ENCODE peak calls at places on chromosomes 5 and 9, in six cellular contexts. I is T-helper 9 cell, M is AG08396, D is hypothalamus, B is endothelial cell, O is tibial nerve. E is an unnamed sample.

GRCh38 chr9:34579097-34579818 is 10.3 kb downstream of the CNTFR start:
- DNase-seq in D (no peak), B (no peak), I (no peak), M (no peak), O (no peak), E (no peak)

GRCh38 chr5:151108566-151108965 is 27.7 kb upstream of the TNIP1 start:
- DNase-seq in I (no peak), M (no peak), B (no peak), O (no peak), D (no peak), E (no peak)

GRCh38 chr5:52895070-52895469 is 94.1 kb upstream of the ITGA2 start:
- DNase-seq in I (no peak), D (no peak), O (no peak), B (no peak), M (no peak), E (no peak)

GRCh38 chr5:50564558-50564957 is 101.9 kb upstream of the PARP8 start:
- DNase-seq in B (no peak), O (no peak), D (no peak), I (no peak), M (no peak), E (no peak)

GRCh38 chr9:70696694-70697335 is 282.4 kb upstream of the KLF9 start:
- DNase-seq in I (no peak), M (no peak), B (no peak), O (no peak), D (no peak), E (no peak)

GRCh38 chr5:124605516-124605915 is 140.9 kb downstream of the ZNF608 start:
- DNase-seq in I (no peak), M (no peak), D (no peak), O (no peak), B (no peak), E (peak)

GRCh38 chr5:72451771-72452505 is 55.3 kb downstream of the ZNF366 start:
- DNase-seq in D (no peak), I (no peak), B (peak), O (peak), M (no peak), E (peak)

GRCh38 chr5:136639616-136640015 is 274.3 kb upstream of the TRPC7 start:
- DNase-seq in D (no peak), B (no peak), I (no peak), M (no peak), O (no peak), E (no peak)

E was measured in uterus.